ENCODE peak calls at places on chromosomes 12 and 14, in eight cellular contexts. One of them, this sample, is unnamed.
A peak's percentile ranks its signal among the peaks of the same experiment; 100 is the strongest.

GRCh38 chr14:53927171-53927570 is 29.5 kb downstream of the BMP4 start:
- DNase-seq in GM23338: no peak
- DNase-seq in breast epithelium: no peak
- DNase-seq in stomach: no peak
- DNase-seq in Peyer's patch: no peak
- DNase-seq in psoas muscle: no peak
- DNase-seq in heart left ventricle: no peak
- DNase-seq in upper lobe of left lung: no peak
- DNase-seq in this sample: no peak

GRCh38 chr12:89993632-89994031 is 285.0 kb upstream of the ATP2B1 start:
- DNase-seq in psoas muscle: no peak
- DNase-seq in GM23338: no peak
- DNase-seq in breast epithelium: no peak
- DNase-seq in heart left ventricle: no peak
- DNase-seq in Peyer's patch: no peak
- DNase-seq in upper lobe of left lung: no peak
- DNase-seq in stomach: no peak
- DNase-seq in this sample: no peak

GRCh38 chr12:59055204-59055839 is 135.0 kb upstream of the LRIG3 start:
- DNase-seq in upper lobe of left lung: no peak
- DNase-seq in GM23338: no peak
- DNase-seq in breast epithelium: no peak
- DNase-seq in Peyer's patch: no peak
- DNase-seq in heart left ventricle: no peak
- DNase-seq in stomach: no peak
- DNase-seq in psoas muscle: no peak
- DNase-seq in this sample: no peak

GRCh38 chr12:46933947-46934346 is 108.2 kb upstream of the SLC38A4 start:
- DNase-seq in heart left ventricle: no peak
- DNase-seq in psoas muscle: no peak
- DNase-seq in stomach: no peak
- DNase-seq in GM23338: peak; percentile 59
- DNase-seq in Peyer's patch: no peak
- DNase-seq in breast epithelium: no peak
- DNase-seq in upper lobe of left lung: no peak
- DNase-seq in this sample: peak; percentile 12

GRCh38 chr12:95942532-95943230 is at the start of gene CCDC38:
- DNase-seq in heart left ventricle: peak; percentile 80
- DNase-seq in psoas muscle: peak; percentile 91
- DNase-seq in breast epithelium: peak; percentile 65
- DNase-seq in Peyer's patch: peak; percentile 92
- DNase-seq in GM23338: peak; percentile 93
- DNase-seq in upper lobe of left lung: peak; percentile 87
- DNase-seq in stomach: peak; percentile 72
- DNase-seq in this sample: peak; percentile 80

GRCh38 chr14:84806627-84807026 is 723.3 kb upstream of the FLRT2 start:
- DNase-seq in Peyer's patch: no peak
- DNase-seq in GM23338: no peak
- DNase-seq in upper lobe of left lung: no peak
- DNase-seq in stomach: no peak
- DNase-seq in heart left ventricle: no peak
- DNase-seq in breast epithelium: no peak
- DNase-seq in psoas muscle: no peak
- DNase-seq in this sample: no peak

GRCh38 chr12:39413836-39414771 is 28.8 kb downstream of the KIF21A start:
- DNase-seq in upper lobe of left lung: no peak
- DNase-seq in breast epithelium: no peak
- DNase-seq in heart left ventricle: no peak
- DNase-seq in psoas muscle: no peak
- DNase-seq in GM23338: no peak
- DNase-seq in Peyer's patch: no peak
- DNase-seq in stomach: no peak
- DNase-seq in this sample: no peak

GRCh38 chr12:132806857-132807256 is 21.8 kb downstream of the GOLGA3 start:
- DNase-seq in GM23338: no peak
- DNase-seq in Peyer's patch: no peak
- DNase-seq in psoas muscle: no peak
- DNase-seq in upper lobe of left lung: no peak
- DNase-seq in stomach: no peak
- DNase-seq in heart left ventricle: no peak
- DNase-seq in breast epithelium: no peak
- DNase-seq in this sample: no peak

GRCh38 chr12:113870035-113870434 is 96.1 kb downstream of the RBM19 start:
- DNase-seq in breast epithelium: no peak
- DNase-seq in stomach: no peak
- DNase-seq in psoas muscle: no peak
- DNase-seq in Peyer's patch: no peak
- DNase-seq in upper lobe of left lung: no peak
- DNase-seq in GM23338: no peak
- DNase-seq in heart left ventricle: no peak
- DNase-seq in this sample: no peak

GRCh38 chr12:38156497-38157245 is 159.9 kb upstream of the ALG10B start:
- DNase-seq in stomach: no peak
- DNase-seq in GM23338: no peak
- DNase-seq in upper lobe of left lung: no peak
- DNase-seq in breast epithelium: peak; percentile 45
- DNase-seq in heart left ventricle: no peak
- DNase-seq in psoas muscle: no peak
- DNase-seq in Peyer's patch: no peak
- DNase-seq in this sample: no peak

GRCh38 chr14:33686218-33686617 is 264.7 kb downstream of the EGLN3 start:
- DNase-seq in psoas muscle: no peak
- DNase-seq in Peyer's patch: no peak
- DNase-seq in breast epithelium: no peak
- DNase-seq in heart left ventricle: no peak
- DNase-seq in GM23338: no peak
- DNase-seq in stomach: no peak
- DNase-seq in upper lobe of left lung: no peak
- DNase-seq in this sample: no peak

DNA sequence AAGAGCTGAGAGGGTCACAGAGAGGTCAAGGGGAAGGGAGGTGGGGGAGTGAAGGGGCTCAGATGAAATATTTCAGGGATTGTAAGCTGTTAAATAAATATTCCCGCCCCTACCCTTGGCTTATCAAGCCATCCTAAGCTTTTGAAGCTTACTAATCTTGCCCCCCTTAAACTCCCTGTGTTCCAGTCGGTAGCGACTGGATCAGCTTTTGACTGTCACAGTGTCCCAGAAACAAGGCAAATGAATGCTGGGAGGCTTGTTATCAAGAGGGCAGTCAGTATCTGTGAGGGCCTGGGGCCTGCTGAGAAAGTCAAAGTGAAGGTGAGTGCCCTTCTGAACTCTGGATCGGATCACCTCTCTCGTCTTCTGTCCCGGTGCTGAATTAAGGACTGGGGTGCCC is 128.1 kb downstream of the DACT1 start:
- DNase-seq in heart left ventricle: no peak
- DNase-seq in stomach: no peak
- DNase-seq in psoas muscle: no peak
- DNase-seq in upper lobe of left lung: no peak
- DNase-seq in Peyer's patch: no peak
- DNase-seq in GM23338: no peak
- DNase-seq in breast epithelium: no peak
- DNase-seq in this sample: no peak
- H3K4me3 ChIP-seq in heart left ventricle: no peak overlapping the region
- H3K4me3 ChIP-seq in stomach: no peak overlapping the region
- H3K4me3 ChIP-seq in psoas muscle: no peak overlapping the region
- H3K4me3 ChIP-seq in upper lobe of left lung: no peak overlapping the region
- H3K4me3 ChIP-seq in Peyer's patch: no peak overlapping the region
- H3K4me3 ChIP-seq in GM23338: no peak overlapping the region
- H3K4me3 ChIP-seq in breast epithelium: no peak overlapping the region
- H3K4me3 ChIP-seq in this sample: no peak overlapping the region

DNA sequence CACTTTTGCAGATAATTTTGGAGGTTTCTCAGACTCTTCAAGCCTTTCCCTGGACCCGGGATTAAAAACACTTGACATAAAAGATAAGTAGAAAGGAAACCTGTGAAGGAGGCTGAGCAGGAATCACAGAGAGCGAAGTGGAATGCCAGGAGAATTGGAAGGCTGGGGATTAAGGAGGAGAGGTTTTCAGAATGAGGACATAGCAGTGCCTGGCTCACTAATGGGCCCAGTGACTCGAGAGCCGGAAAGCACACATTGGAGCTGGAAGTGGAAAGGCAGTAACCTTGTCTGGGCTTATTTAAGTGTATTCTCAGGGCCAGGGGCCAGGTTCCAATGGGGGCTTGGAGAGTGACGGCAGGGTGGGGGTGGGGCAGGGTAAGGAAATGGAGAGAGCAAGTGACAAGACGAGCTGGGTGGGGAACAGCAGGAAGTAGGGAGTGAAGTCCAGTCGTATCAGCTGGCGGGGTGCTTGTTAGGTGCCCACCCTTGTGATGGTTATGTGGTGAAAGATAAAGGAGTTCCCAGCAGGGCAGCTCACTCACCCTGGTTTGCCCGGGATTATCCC is 13.1 kb downstream of the EVL start:
- DNase-seq in GM23338: no peak
- DNase-seq in psoas muscle: no peak
- DNase-seq in Peyer's patch: no peak
- DNase-seq in stomach: no peak
- DNase-seq in breast epithelium: no peak
- DNase-seq in heart left ventricle: no peak
- DNase-seq in upper lobe of left lung: no peak
- DNase-seq in this sample: no peak
- H3K27ac ChIP-seq in GM23338: no peak overlapping the region
- H3K27ac ChIP-seq in psoas muscle: no peak overlapping the region
- H3K27ac ChIP-seq in Peyer's patch: peak overlapping the region; percentile 48
- H3K27ac ChIP-seq in stomach: peak overlapping the region; percentile 38
- H3K27ac ChIP-seq in breast epithelium: peak overlapping the region; percentile 75
- H3K27ac ChIP-seq in heart left ventricle: peak overlapping the region; percentile 11
- H3K27ac ChIP-seq in upper lobe of left lung: peak overlapping the region; percentile 32
- H3K27ac ChIP-seq in this sample: peak overlapping the region; percentile 95

DNA sequence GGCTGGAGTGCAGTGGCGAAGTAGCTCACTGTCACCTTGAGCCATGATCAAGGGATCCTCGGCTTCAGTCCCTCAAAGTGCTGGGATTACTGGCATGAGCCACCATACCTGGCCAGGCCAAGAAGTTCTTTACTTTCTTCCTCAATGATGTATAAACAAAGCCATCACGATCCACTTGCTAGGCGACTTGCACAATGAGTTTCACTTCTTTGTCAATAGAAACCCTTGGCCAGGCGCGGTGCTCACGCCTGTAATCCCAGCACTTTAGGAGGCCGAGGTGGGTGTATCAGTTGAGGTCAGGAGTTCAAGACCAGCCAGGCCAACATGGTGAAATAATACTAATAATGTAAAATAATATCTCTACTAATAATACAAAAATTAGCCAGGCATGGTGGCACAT is 14.4 kb upstream of the SPSB2 start:
- DNase-seq in heart left ventricle: no peak
- DNase-seq in breast epithelium: no peak
- DNase-seq in stomach: peak; percentile 55
- DNase-seq in GM23338: no peak
- DNase-seq in Peyer's patch: no peak
- DNase-seq in upper lobe of left lung: peak; percentile 84
- DNase-seq in psoas muscle: no peak
- DNase-seq in this sample: no peak
- H3K36me3 ChIP-seq in heart left ventricle: no peaks in the 10 kb centered on the region
- H3K36me3 ChIP-seq in breast epithelium: no peaks in the 10 kb centered on the region
- H3K36me3 ChIP-seq in stomach: peaks cover 31% of the 10 kb centered on the region
- H3K36me3 ChIP-seq in GM23338: no peaks in the 10 kb centered on the region
- H3K36me3 ChIP-seq in Peyer's patch: no peaks in the 10 kb centered on the region
- H3K36me3 ChIP-seq in upper lobe of left lung: peaks cover 15% of the 10 kb centered on the region
- H3K36me3 ChIP-seq in psoas muscle: no peaks in the 10 kb centered on the region
- H3K36me3 ChIP-seq in this sample: peaks cover 6% of the 10 kb centered on the region

DNA sequence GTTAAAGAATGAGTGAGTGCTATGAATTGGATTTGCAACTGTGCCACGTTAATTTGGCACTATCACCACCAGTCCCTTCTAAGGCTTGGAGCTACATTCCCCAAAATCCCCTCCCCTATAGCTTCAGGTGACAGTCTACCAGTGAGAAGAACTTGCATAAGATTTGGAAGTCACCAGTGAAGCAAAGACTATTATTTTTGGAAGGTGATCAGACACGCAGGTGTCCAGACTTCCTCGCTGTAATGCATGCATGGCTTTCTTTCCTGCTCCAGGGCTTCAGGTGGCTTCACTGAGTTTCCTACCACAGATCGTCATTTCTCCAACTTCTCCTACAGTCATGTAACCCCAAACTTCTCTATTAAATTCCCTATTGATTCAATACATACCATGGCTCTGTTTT is 61.4 kb downstream of the SLC41A2 start:
- DNase-seq in upper lobe of left lung: no peak
- DNase-seq in GM23338: no peak
- DNase-seq in Peyer's patch: no peak
- DNase-seq in psoas muscle: no peak
- DNase-seq in stomach: no peak
- DNase-seq in heart left ventricle: no peak
- DNase-seq in breast epithelium: no peak
- DNase-seq in this sample: no peak
- H3K4me3 ChIP-seq in upper lobe of left lung: no peak overlapping the region
- H3K4me3 ChIP-seq in GM23338: no peak overlapping the region
- H3K4me3 ChIP-seq in Peyer's patch: no peak overlapping the region
- H3K4me3 ChIP-seq in psoas muscle: no peak overlapping the region
- H3K4me3 ChIP-seq in stomach: no peak overlapping the region
- H3K4me3 ChIP-seq in heart left ventricle: no peak overlapping the region
- H3K4me3 ChIP-seq in breast epithelium: no peak overlapping the region
- H3K4me3 ChIP-seq in this sample: no peak overlapping the region

GRCh38 chr12:119715268-119715620 is 47.3 kb downstream of the PRKAB1 start:
- DNase-seq in upper lobe of left lung: no peak
- DNase-seq in heart left ventricle: no peak
- DNase-seq in stomach: no peak
- DNase-seq in Peyer's patch: no peak
- DNase-seq in psoas muscle: no peak
- DNase-seq in breast epithelium: no peak
- DNase-seq in GM23338: no peak
- DNase-seq in this sample: no peak
- H3K27ac ChIP-seq in upper lobe of left lung: no peak overlapping the region
- H3K27ac ChIP-seq in heart left ventricle: no peak overlapping the region
- H3K27ac ChIP-seq in stomach: peak overlapping the region; percentile 92
- H3K27ac ChIP-seq in Peyer's patch: no peak overlapping the region
- H3K27ac ChIP-seq in psoas muscle: peak overlapping the region; percentile 81
- H3K27ac ChIP-seq in breast epithelium: peak overlapping the region; percentile 88
- H3K27ac ChIP-seq in GM23338: no peak overlapping the region
- H3K27ac ChIP-seq in this sample: no peak overlapping the region

GRCh38 chr12:70292017-70292776 is 49.0 kb downstream of the CNOT2 start:
- DNase-seq in Peyer's patch: no peak
- DNase-seq in psoas muscle: no peak
- DNase-seq in GM23338: peak; percentile 45
- DNase-seq in upper lobe of left lung: no peak
- DNase-seq in heart left ventricle: no peak
- DNase-seq in breast epithelium: no peak
- DNase-seq in stomach: no peak
- DNase-seq in this sample: no peak
- H3K36me3 ChIP-seq in Peyer's patch: no peaks in the 10 kb centered on the region
- H3K36me3 ChIP-seq in psoas muscle: no peaks in the 10 kb centered on the region
- H3K36me3 ChIP-seq in GM23338: no peaks in the 10 kb centered on the region
- H3K36me3 ChIP-seq in upper lobe of left lung: no peaks in the 10 kb centered on the region
- H3K36me3 ChIP-seq in heart left ventricle: no peaks in the 10 kb centered on the region
- H3K36me3 ChIP-seq in breast epithelium: no peaks in the 10 kb centered on the region
- H3K36me3 ChIP-seq in stomach: peaks cover 4% of the 10 kb centered on the region
- H3K36me3 ChIP-seq in this sample: peaks cover 17% of the 10 kb centered on the region

GRCh38 chr14:75254381-75254821 is 24.2 kb upstream of the FOS start:
- DNase-seq in stomach: peak; percentile 77
- DNase-seq in psoas muscle: peak; percentile 75
- DNase-seq in breast epithelium: peak; percentile 78
- DNase-seq in heart left ventricle: peak; percentile 45
- DNase-seq in GM23338: no peak
- DNase-seq in Peyer's patch: peak; percentile 89
- DNase-seq in upper lobe of left lung: no peak
- DNase-seq in this sample: no peak
- H3K4me3 ChIP-seq in stomach: no peak overlapping the region
- H3K4me3 ChIP-seq in psoas muscle: no peak overlapping the region
- H3K4me3 ChIP-seq in breast epithelium: no peak overlapping the region
- H3K4me3 ChIP-seq in heart left ventricle: peak overlapping the region; percentile 2
- H3K4me3 ChIP-seq in GM23338: no peak overlapping the region
- H3K4me3 ChIP-seq in Peyer's patch: peak overlapping the region; percentile 29
- H3K4me3 ChIP-seq in upper lobe of left lung: no peak overlapping the region
- H3K4me3 ChIP-seq in this sample: no peak overlapping the region